ENCODE peak calls at places on chromosomes 3 and 15, in eight cellular contexts. One of them, this sample, is unnamed.

GRCh38 chr15:38068600-38068999 is 134.2 kb downstream of the TMCO5A start:
- DNase-seq in tibial artery: no peak
- DNase-seq in naive thymus-derived CD4-positive, alpha-beta T cell: no peak
- DNase-seq in A549: no peak
- DNase-seq in CD4-positive, alpha-beta T cell: no peak
- DNase-seq in heart right ventricle: no peak
- DNase-seq in caudate nucleus: no peak
- DNase-seq in left ventricle myocardium inferior: no peak
- DNase-seq in this sample: no peak

GRCh38 chr3:12287727-12288465 is 974 bp upstream of the PPARG start:
- DNase-seq in tibial artery: no peak
- DNase-seq in naive thymus-derived CD4-positive, alpha-beta T cell: no peak
- DNase-seq in A549: peak; percentile 53
- DNase-seq in CD4-positive, alpha-beta T cell: no peak
- DNase-seq in heart right ventricle: peak; percentile 47
- DNase-seq in caudate nucleus: no peak
- DNase-seq in left ventricle myocardium inferior: peak; percentile 56
- DNase-seq in this sample: no peak

GRCh38 chr15:60673918-60674558 is 195.1 kb upstream of the ICE2 start:
- DNase-seq in tibial artery: peak; percentile 77
- DNase-seq in naive thymus-derived CD4-positive, alpha-beta T cell: no peak
- DNase-seq in A549: peak; percentile 58
- DNase-seq in CD4-positive, alpha-beta T cell: no peak
- DNase-seq in heart right ventricle: peak; percentile 35
- DNase-seq in caudate nucleus: peak; percentile 13
- DNase-seq in left ventricle myocardium inferior: no peak
- DNase-seq in this sample: peak; percentile 22

GRCh38 chr3:193673845-193674244 is 80.8 kb downstream of the OPA1 start:
- DNase-seq in tibial artery: no peak
- DNase-seq in naive thymus-derived CD4-positive, alpha-beta T cell: no peak
- DNase-seq in A549: no peak
- DNase-seq in CD4-positive, alpha-beta T cell: no peak
- DNase-seq in heart right ventricle: no peak
- DNase-seq in caudate nucleus: peak; percentile 9
- DNase-seq in left ventricle myocardium inferior: no peak
- DNase-seq in this sample: no peak

GRCh38 chr15:26024241-26024640 is 161.1 kb upstream of the ATP10A start:
- DNase-seq in tibial artery: no peak
- DNase-seq in naive thymus-derived CD4-positive, alpha-beta T cell: no peak
- DNase-seq in A549: no peak
- DNase-seq in CD4-positive, alpha-beta T cell: no peak
- DNase-seq in heart right ventricle: no peak
- DNase-seq in caudate nucleus: no peak
- DNase-seq in left ventricle myocardium inferior: no peak
- DNase-seq in this sample: no peak

GRCh38 chr3:81699921-81700320 is 61.5 kb downstream of the GBE1 start:
- DNase-seq in tibial artery: no peak
- DNase-seq in naive thymus-derived CD4-positive, alpha-beta T cell: no peak
- DNase-seq in A549: no peak
- DNase-seq in CD4-positive, alpha-beta T cell: no peak
- DNase-seq in heart right ventricle: no peak
- DNase-seq in caudate nucleus: no peak
- DNase-seq in left ventricle myocardium inferior: no peak
- DNase-seq in this sample: no peak

GRCh38 chr3:85709483-85709882 is 750.7 kb downstream of the CADM2 start:
- DNase-seq in tibial artery: no peak
- DNase-seq in naive thymus-derived CD4-positive, alpha-beta T cell: no peak
- DNase-seq in A549: no peak
- DNase-seq in CD4-positive, alpha-beta T cell: no peak
- DNase-seq in heart right ventricle: no peak
- DNase-seq in caudate nucleus: no peak
- DNase-seq in left ventricle myocardium inferior: no peak
- DNase-seq in this sample: no peak

GRCh38 chr3:190063490-190063889 is 57.2 kb downstream of the P3H2 start:
- DNase-seq in tibial artery: no peak
- DNase-seq in naive thymus-derived CD4-positive, alpha-beta T cell: no peak
- DNase-seq in A549: no peak
- DNase-seq in CD4-positive, alpha-beta T cell: no peak
- DNase-seq in heart right ventricle: no peak
- DNase-seq in caudate nucleus: no peak
- DNase-seq in left ventricle myocardium inferior: no peak
- DNase-seq in this sample: no peak

GRCh38 chr3:42490243-42490642 is 12.2 kb upstream of the VIPR1 start:
- DNase-seq in tibial artery: no peak
- DNase-seq in naive thymus-derived CD4-positive, alpha-beta T cell: no peak
- DNase-seq in A549: peak; percentile 62
- DNase-seq in CD4-positive, alpha-beta T cell: no peak
- DNase-seq in heart right ventricle: peak; percentile 63
- DNase-seq in caudate nucleus: no peak
- DNase-seq in left ventricle myocardium inferior: peak; percentile 38
- DNase-seq in this sample: peak; percentile 61

GRCh38 chr3:189942948-189943347 is 177.7 kb downstream of the P3H2 start:
- DNase-seq in tibial artery: no peak
- DNase-seq in naive thymus-derived CD4-positive, alpha-beta T cell: no peak
- DNase-seq in A549: no peak
- DNase-seq in CD4-positive, alpha-beta T cell: no peak
- DNase-seq in heart right ventricle: no peak
- DNase-seq in caudate nucleus: no peak
- DNase-seq in left ventricle myocardium inferior: no peak
- DNase-seq in this sample: no peak

GRCh38 chr15:48126667-48127355 is 6.0 kb downstream of the SLC24A5 start:
- DNase-seq in tibial artery: no peak
- DNase-seq in naive thymus-derived CD4-positive, alpha-beta T cell: no peak
- DNase-seq in A549: no peak
- DNase-seq in CD4-positive, alpha-beta T cell: no peak
- DNase-seq in heart right ventricle: no peak
- DNase-seq in caudate nucleus: no peak
- DNase-seq in left ventricle myocardium inferior: no peak
- DNase-seq in this sample: no peak

GRCh38 chr3:106811376-106811775 is 565.9 kb upstream of the CCDC54 start:
- DNase-seq in tibial artery: no peak
- DNase-seq in naive thymus-derived CD4-positive, alpha-beta T cell: no peak
- DNase-seq in A549: no peak
- DNase-seq in CD4-positive, alpha-beta T cell: no peak
- DNase-seq in heart right ventricle: no peak
- DNase-seq in caudate nucleus: no peak
- DNase-seq in left ventricle myocardium inferior: no peak
- DNase-seq in this sample: no peak

GRCh38 chr3:4720316-4721075 is 227.3 kb downstream of the ITPR1 start:
- DNase-seq in tibial artery: peak; percentile 85
- DNase-seq in naive thymus-derived CD4-positive, alpha-beta T cell: no peak
- DNase-seq in A549: peak; percentile 86
- DNase-seq in CD4-positive, alpha-beta T cell: no peak
- DNase-seq in heart right ventricle: peak; percentile 87
- DNase-seq in caudate nucleus: peak; percentile 64
- DNase-seq in left ventricle myocardium inferior: peak; percentile 64
- DNase-seq in this sample: no peak

GRCh38 chr3:33787328-33788009 is 11.0 kb upstream of the PDCD6IP start:
- DNase-seq in tibial artery: peak; percentile 62
- DNase-seq in naive thymus-derived CD4-positive, alpha-beta T cell: peak; percentile 45
- DNase-seq in A549: peak; percentile 74
- DNase-seq in CD4-positive, alpha-beta T cell: peak; percentile 40
- DNase-seq in heart right ventricle: peak; percentile 57
- DNase-seq in caudate nucleus: peak; percentile 27
- DNase-seq in left ventricle myocardium inferior: peak; percentile 26
- DNase-seq in this sample: no peak

DNA sequence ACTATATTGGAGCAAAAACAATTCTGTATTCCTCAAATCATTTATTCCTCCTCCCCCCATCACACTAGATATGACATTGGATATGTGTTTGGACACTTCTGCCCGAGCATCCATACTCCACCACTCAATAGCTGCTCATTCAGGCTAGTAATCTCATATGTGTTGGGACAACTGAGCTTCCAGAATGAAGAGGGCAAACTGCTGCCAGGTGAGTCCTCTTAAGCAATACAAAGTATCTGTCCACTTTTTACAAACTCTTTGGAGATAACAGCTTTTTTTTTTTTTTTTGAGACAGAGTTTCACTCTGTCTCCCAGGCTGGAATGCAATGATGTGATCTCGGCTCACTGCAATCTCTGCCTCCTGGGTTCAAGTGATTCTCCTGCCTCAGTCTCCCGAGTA is 5.4 kb upstream of the TNFSF10 start:
- DNase-seq in tibial artery: no peak
- DNase-seq in naive thymus-derived CD4-positive, alpha-beta T cell: no peak
- DNase-seq in A549: no peak
- DNase-seq in CD4-positive, alpha-beta T cell: no peak
- DNase-seq in heart right ventricle: no peak
- DNase-seq in caudate nucleus: no peak
- DNase-seq in left ventricle myocardium inferior: no peak
- DNase-seq in this sample: no peak
- H3K27ac ChIP-seq in tibial artery: no peak overlapping the region
- H3K27ac ChIP-seq in naive thymus-derived CD4-positive, alpha-beta T cell: no peak overlapping the region
- H3K27ac ChIP-seq in A549: no peak overlapping the region
- H3K27ac ChIP-seq in CD4-positive, alpha-beta T cell: no peak overlapping the region
- H3K27ac ChIP-seq in heart right ventricle: no peak overlapping the region
- H3K27ac ChIP-seq in caudate nucleus: no peak overlapping the region
- H3K27ac ChIP-seq in left ventricle myocardium inferior: no peak overlapping the region
- H3K27ac ChIP-seq in this sample: no peak overlapping the region

DNA sequence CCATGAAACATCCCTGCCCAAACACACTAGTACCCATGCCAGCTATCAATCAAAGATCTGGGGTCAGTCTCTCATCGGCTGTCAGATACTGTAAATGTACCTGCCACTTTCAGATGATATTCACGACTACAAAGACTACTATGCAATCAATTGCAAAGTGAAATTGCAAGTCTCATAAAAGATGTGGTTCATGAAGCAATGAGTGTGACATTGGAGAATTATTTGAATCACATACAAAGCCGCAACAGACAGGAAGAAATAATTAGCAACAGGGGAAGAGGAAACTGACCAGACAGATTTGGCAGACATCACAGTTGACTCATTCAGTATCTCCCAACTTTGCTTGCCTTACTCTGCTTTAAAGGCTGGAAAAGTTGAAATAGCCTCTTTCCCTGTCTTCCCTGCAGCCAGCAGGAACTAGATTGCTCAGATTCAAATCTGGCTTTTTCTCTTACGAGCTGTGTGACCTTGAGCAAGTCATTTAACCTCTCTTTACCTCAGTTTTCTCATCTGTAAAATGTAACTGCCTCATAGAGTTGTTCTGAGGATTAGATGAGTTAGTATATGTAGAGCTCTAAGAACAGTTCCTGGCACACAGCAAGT is 95.7 kb upstream of the C3orf80 start:
- DNase-seq in tibial artery: no peak
- DNase-seq in naive thymus-derived CD4-positive, alpha-beta T cell: no peak
- DNase-seq in A549: peak; percentile 81
- DNase-seq in CD4-positive, alpha-beta T cell: no peak
- DNase-seq in heart right ventricle: peak; percentile 32
- DNase-seq in caudate nucleus: no peak
- DNase-seq in left ventricle myocardium inferior: no peak
- DNase-seq in this sample: peak; percentile 85
- H3K27ac ChIP-seq in tibial artery: no peak overlapping the region
- H3K27ac ChIP-seq in naive thymus-derived CD4-positive, alpha-beta T cell: no peak overlapping the region
- H3K27ac ChIP-seq in A549: peak overlapping the region; percentile 86
- H3K27ac ChIP-seq in CD4-positive, alpha-beta T cell: no peak overlapping the region
- H3K27ac ChIP-seq in heart right ventricle: peak overlapping the region; percentile 55
- H3K27ac ChIP-seq in caudate nucleus: no peak overlapping the region
- H3K27ac ChIP-seq in left ventricle myocardium inferior: no peak overlapping the region
- H3K27ac ChIP-seq in this sample: peak overlapping the region; percentile 92

DNA sequence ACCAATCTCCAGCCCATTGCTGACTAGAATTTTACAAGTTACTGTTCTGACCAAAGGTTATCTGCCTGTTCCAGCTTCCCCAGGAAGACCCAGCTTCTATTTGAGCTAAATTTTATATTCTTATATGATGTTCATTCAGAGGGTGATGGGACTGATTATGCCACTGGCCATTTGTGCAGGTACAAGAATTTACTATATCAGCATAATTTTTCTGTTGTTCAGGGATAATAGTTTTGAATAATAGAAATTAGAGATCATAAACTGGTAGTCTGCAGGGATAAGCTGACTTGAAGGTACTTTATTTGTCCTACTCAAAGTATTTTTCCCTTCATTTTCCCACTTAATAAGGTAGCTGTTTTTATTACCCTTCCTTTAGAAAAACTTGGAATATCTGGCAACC is 222.6 kb upstream of the MRPL3 start:
- DNase-seq in tibial artery: no peak
- DNase-seq in naive thymus-derived CD4-positive, alpha-beta T cell: no peak
- DNase-seq in A549: no peak
- DNase-seq in CD4-positive, alpha-beta T cell: no peak
- DNase-seq in heart right ventricle: no peak
- DNase-seq in caudate nucleus: no peak
- DNase-seq in left ventricle myocardium inferior: no peak
- DNase-seq in this sample: no peak
- H3K27ac ChIP-seq in tibial artery: no peak overlapping the region
- H3K27ac ChIP-seq in naive thymus-derived CD4-positive, alpha-beta T cell: no peak overlapping the region
- H3K27ac ChIP-seq in A549: no peak overlapping the region
- H3K27ac ChIP-seq in CD4-positive, alpha-beta T cell: no peak overlapping the region
- H3K27ac ChIP-seq in heart right ventricle: no peak overlapping the region
- H3K27ac ChIP-seq in caudate nucleus: no peak overlapping the region
- H3K27ac ChIP-seq in left ventricle myocardium inferior: no peak overlapping the region
- H3K27ac ChIP-seq in this sample: no peak overlapping the region

GRCh38 chr3:71065764-71066013 is 517.8 kb downstream of the FOXP1 start:
- DNase-seq in tibial artery: no peak
- DNase-seq in naive thymus-derived CD4-positive, alpha-beta T cell: no peak
- DNase-seq in A549: no peak
- DNase-seq in CD4-positive, alpha-beta T cell: no peak
- DNase-seq in heart right ventricle: no peak
- DNase-seq in caudate nucleus: no peak
- DNase-seq in left ventricle myocardium inferior: no peak
- DNase-seq in this sample: no peak
- H3K27ac ChIP-seq in tibial artery: peak overlapping the region; percentile 94
- H3K27ac ChIP-seq in naive thymus-derived CD4-positive, alpha-beta T cell: peak overlapping the region; percentile 92
- H3K27ac ChIP-seq in A549: peak overlapping the region; percentile 66
- H3K27ac ChIP-seq in CD4-positive, alpha-beta T cell: peak overlapping the region; percentile 99
- H3K27ac ChIP-seq in heart right ventricle: peak overlapping the region; percentile 96
- H3K27ac ChIP-seq in caudate nucleus: peak overlapping the region; percentile 79
- H3K27ac ChIP-seq in left ventricle myocardium inferior: peak overlapping the region; percentile 96
- H3K27ac ChIP-seq in this sample: peak overlapping the region; percentile 92

GRCh38 chr3:20326537-20326936 is 140.5 kb upstream of the SGO1 start:
- DNase-seq in tibial artery: no peak
- DNase-seq in naive thymus-derived CD4-positive, alpha-beta T cell: no peak
- DNase-seq in A549: no peak
- DNase-seq in CD4-positive, alpha-beta T cell: no peak
- DNase-seq in heart right ventricle: no peak
- DNase-seq in caudate nucleus: no peak
- DNase-seq in left ventricle myocardium inferior: no peak
- DNase-seq in this sample: peak; percentile 6
- H3K27ac ChIP-seq in tibial artery: no peak overlapping the region
- H3K27ac ChIP-seq in naive thymus-derived CD4-positive, alpha-beta T cell: no peak overlapping the region
- H3K27ac ChIP-seq in A549: no peak overlapping the region
- H3K27ac ChIP-seq in CD4-positive, alpha-beta T cell: no peak overlapping the region
- H3K27ac ChIP-seq in heart right ventricle: no peak overlapping the region
- H3K27ac ChIP-seq in caudate nucleus: no peak overlapping the region
- H3K27ac ChIP-seq in left ventricle myocardium inferior: no peak overlapping the region
- H3K27ac ChIP-seq in this sample: peak overlapping the region; percentile 52

DNA sequence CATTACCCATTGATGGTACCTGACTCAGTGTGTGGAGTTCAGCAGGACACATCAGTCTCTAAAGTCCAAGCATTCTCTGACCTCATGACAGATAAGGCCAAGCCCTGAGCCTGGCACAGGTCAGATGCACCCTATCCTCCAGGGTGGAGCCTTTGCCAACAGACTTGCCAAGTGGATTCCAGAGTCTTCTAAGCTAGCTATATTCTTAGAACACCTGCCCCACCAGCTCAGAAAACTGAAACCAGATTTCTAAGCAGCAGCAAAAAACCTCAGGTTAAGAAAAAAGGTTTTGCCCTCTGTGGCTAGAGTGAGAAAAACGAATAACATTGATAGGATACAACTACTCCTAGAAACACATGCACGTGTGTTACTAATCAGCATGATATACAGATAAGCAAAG is 11.6 kb downstream of the RMDN3 start:
- DNase-seq in tibial artery: no peak
- DNase-seq in naive thymus-derived CD4-positive, alpha-beta T cell: no peak
- DNase-seq in A549: no peak
- DNase-seq in CD4-positive, alpha-beta T cell: no peak
- DNase-seq in heart right ventricle: no peak
- DNase-seq in caudate nucleus: no peak
- DNase-seq in left ventricle myocardium inferior: no peak
- DNase-seq in this sample: no peak
- H3K27ac ChIP-seq in tibial artery: no peak overlapping the region
- H3K27ac ChIP-seq in naive thymus-derived CD4-positive, alpha-beta T cell: no peak overlapping the region
- H3K27ac ChIP-seq in A549: no peak overlapping the region
- H3K27ac ChIP-seq in CD4-positive, alpha-beta T cell: peak overlapping the region; percentile 52
- H3K27ac ChIP-seq in heart right ventricle: no peak overlapping the region
- H3K27ac ChIP-seq in caudate nucleus: no peak overlapping the region
- H3K27ac ChIP-seq in left ventricle myocardium inferior: no peak overlapping the region
- H3K27ac ChIP-seq in this sample: peak overlapping the region; percentile 37

This sample was measured in epithelial cell of prostate.